ENCODE peak calls at places on chromosomes 5 and 9, in five cellular contexts. F is IMR-90, L is breast epithelium, A is tibial artery, G is right atrium auricular region. H is an unnamed sample. For H3K4me1, the result is how much of the 10 kb centered on the place peaks cover.

GRCh38 chr5:77379558-77380061 is 112.5 kb downstream of the WDR41 start:
- DNase-seq in F (no peak), L (no peak), A (no peak), G (no peak), H (no peak)

GRCh38 chr9:130512199-130512598 is 67.2 kb upstream of the FUBP3 start:
- DNase-seq in F (no peak), L (no peak), A (no peak), G (no peak), H (no peak)

GRCh38 chr5:131262953-131263541 is 806 bp upstream of the CDC42SE2 start:
- DNase-seq in F (no peak), L (no peak), A (no peak), G (no peak), H (no peak)

GRCh38 chr5:44952376-44952775 is 143.6 kb downstream of the MRPS30 start:
- DNase-seq in F (peak), L (no peak), A (no peak), G (no peak), H (no peak)

GRCh38 chr9:893843-894420 is 52.4 kb downstream of the DMRT1 start:
- DNase-seq in F (peak), L (peak), A (no peak), G (no peak), H (peak)

GRCh38 chr9:132743886-132744544 is 73.8 kb downstream of the GTF3C4 start:
- DNase-seq in F (no peak), L (no peak), A (peak), G (no peak), H (no peak)

GRCh38 chr5:33657804-33658435 is 217.2 kb downstream of the TARS1 start:
- DNase-seq in F (no peak), L (no peak), A (no peak), G (no peak), H (no peak)

GRCh38 chr9:111661802-111662491 is 542 bp downstream of the GNG10 start:
- DNase-seq in F (peak), L (no peak), A (peak), G (no peak), H (peak)

GRCh38 chr9:33202552-33203300 is 35.6 kb upstream of the B4GALT1 start:
- DNase-seq in F (peak), L (no peak), A (no peak), G (peak), H (peak)

GRCh38 chr9:90724112-90724511 is 77.5 kb upstream of the SYK start:
- DNase-seq in F (no peak), L (no peak), A (no peak), G (no peak), H (no peak)

GRCh38 chr5:125446986-125447385 is 700.5 kb upstream of the ZNF608 start:
- DNase-seq in F (peak), L (no peak), A (no peak), G (no peak), H (no peak)

GRCh38 chr9:96510258-96510657 is 60.3 kb downstream of the HABP4 start:
- DNase-seq in F (no peak), L (no peak), A (no peak), G (no peak), H (no peak)

GRCh38 chr9:37903581-37903830 is 421 bp downstream of the SLC25A51 start:
- DNase-seq in F (no peak), L (no peak), A (peak), G (peak), H (peak)

GRCh38 chr9:79880626-79881025 is 308.9 kb downstream of the TLE4 start:
- DNase-seq in F (no peak), L (no peak), A (no peak), G (no peak), H (no peak)

GRCh38 chr9:83383034-83383433 is 155.2 kb downstream of the FRMD3 start:
- DNase-seq in F (no peak), L (no peak), A (no peak), G (no peak), H (no peak)

GRCh38 chr9:34493972-34494535 is 28.7 kb downstream of the ENHO start:
- DNase-seq in F (peak), L (no peak), A (no peak), G (no peak), H (peak)

GRCh38 chr5:5271606-5272321 is 131.6 kb downstream of the ADAMTS16 start:
- DNase-seq in F (no peak), L (no peak), A (no peak), G (no peak), H (no peak)

GRCh38 chr5:173535976-173536639 is 80.3 kb downstream of the BOD1 start:
- DNase-seq in F (peak), L (no peak), A (no peak), G (no peak), H (no peak)

GRCh38 chr5:6574537-6574936 is 58.3 kb downstream of the NSUN2 start:
- DNase-seq in F (no peak), L (no peak), A (no peak), G (no peak), H (no peak)

GRCh38 chr5:95252801-95253200 is 32.1 kb downstream of the MCTP1 start:
- DNase-seq in F (no peak), L (no peak), A (no peak), G (no peak), H (no peak)

DNA sequence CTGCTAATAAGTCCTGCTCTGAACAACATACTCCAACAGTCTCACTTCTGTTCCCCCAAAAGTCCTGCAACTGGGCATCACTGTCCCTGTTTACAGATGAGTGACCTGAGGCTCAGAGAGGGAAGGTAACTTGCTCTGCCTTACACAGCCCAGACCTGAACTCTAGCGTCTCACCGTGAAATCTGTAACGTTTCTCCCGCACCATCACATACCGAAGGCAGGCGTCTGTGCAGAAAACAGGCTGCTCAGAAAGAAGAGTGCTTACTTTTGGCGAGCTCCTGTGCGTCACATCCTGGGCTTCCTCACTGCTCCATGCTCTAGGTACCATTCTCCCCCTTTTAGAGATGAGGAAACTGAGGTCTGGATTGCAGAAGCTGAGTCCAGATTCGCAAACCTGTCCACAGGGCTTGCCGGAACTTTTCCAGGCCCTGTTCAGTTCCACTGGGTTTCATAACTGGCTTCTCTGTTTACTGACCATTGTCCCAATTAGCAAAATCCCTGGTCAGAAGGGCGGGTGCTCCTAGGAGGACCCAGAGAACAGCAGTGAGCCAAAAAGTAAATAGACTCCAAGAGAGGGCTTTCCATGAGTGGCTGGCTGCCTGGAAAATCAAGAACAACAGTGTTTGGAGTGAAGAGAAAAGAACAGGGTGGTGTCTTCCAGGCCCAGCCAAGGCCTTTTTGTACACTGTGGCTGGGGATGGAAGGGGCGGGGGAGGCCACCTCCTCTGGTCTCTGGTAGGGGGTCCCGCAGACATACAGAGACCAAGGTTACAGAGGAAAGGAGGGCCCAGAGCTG is 27.1 kb downstream of the GSN start:
- DNase-seq in F (no peak), L (no peak), A (peak), G (peak), H (peak)
- H3K4me1 ChIP-seq in F (under half), L (under half), A (half or more), G (half or more), H (half or more)

GRCh38 chr9:120531683-120532300 is 48.2 kb downstream of the CDK5RAP2 start:
- DNase-seq in F (peak), L (no peak), A (no peak), G (no peak), H (no peak)
- TF ChIP-seq CTCF in F (peak), L (peak), A (no peak), G (no peak), H (peak)

DNA sequence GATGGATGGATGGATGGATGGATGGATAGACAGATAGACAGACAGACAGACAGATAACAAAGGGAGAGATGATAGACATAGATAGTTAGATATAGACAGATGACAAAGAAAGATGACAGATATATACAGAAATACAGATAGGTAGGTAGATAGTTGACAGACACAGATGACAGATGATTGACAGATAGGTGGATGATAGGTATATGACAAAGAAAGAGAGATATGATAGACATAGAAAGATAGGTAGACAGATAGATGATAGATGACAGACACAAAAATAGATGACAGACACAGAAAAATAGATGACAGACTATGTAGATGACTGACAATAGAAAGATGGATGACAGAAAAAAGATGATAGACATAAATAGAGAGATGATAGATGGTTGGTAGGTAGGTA is 200.0 kb upstream of the TAS2R1 start:
- DNase-seq in F (no peak), L (no peak), A (no peak), G (no peak), H (no peak)
- H3K4me1 ChIP-seq in F (under half), L (under half), A (under half), G (under half), H (under half)

GRCh38 chr5:94159144-94159543 is 417.7 kb upstream of the POU5F2 start:
- DNase-seq in F (no peak), L (no peak), A (no peak), G (no peak), H (no peak)
- TF ChIP-seq CTCF in F (peak), L (no peak), A (no peak), G (no peak), H (no peak)